ENCODE peak calls at places on chromosomes 12 and 14, in ten cellular contexts. O, T, B, F, X, Q, N, W, J and R are unnamed samples.

GRCh38 chr12:88299567-88300101 is 157.5 kb downstream of the TMTC3 start:
- DNase-seq in O (no peak), T (no peak), B (peak), F (peak), X (peak), Q (no peak), N (peak), W (no peak), J (peak), R (peak)

GRCh38 chr14:100988011-100988410 is 84.5 kb upstream of the RTL1 start:
- DNase-seq in O (no peak), T (no peak), B (no peak), F (no peak), X (no peak), Q (no peak), N (peak), W (no peak), J (peak), R (no peak)

GRCh38 chr14:84655014-84655413 is 874.9 kb upstream of the FLRT2 start:
- DNase-seq in O (no peak), T (no peak), B (no peak), F (no peak), X (no peak), Q (no peak), N (no peak), W (no peak), J (no peak), R (no peak)

GRCh38 chr12:57175428-57176138 is 28.2 kb upstream of the LRP1-AS start:
- DNase-seq in O (peak), T (peak), B (peak), F (peak), X (peak), Q (peak), N (peak), W (no peak), J (peak), R (peak)

GRCh38 chr12:95790912-95791849 is 617 bp upstream of the NTN4 start:
- DNase-seq in O (no peak), T (peak), B (no peak), F (no peak), X (peak), Q (no peak), N (no peak), W (peak), J (peak), R (no peak)

GRCh38 chr14:51283402-51283825 is 43.4 kb downstream of the TMX1 start:
- DNase-seq in O (peak), T (peak), B (peak), F (peak), X (peak), Q (no peak), N (peak), W (peak), J (peak), R (peak)

GRCh38 chr12:40105515-40106201 is at the start of gene SLC2A13:
- DNase-seq in O (peak), T (peak), B (peak), F (peak), X (peak), Q (peak), N (peak), W (peak), J (peak), R (peak)

GRCh38 chr12:95976416-95976832 is 19.7 kb downstream of the HAL start:
- DNase-seq in O (no peak), T (no peak), B (peak), F (no peak), X (peak), Q (no peak), N (no peak), W (no peak), J (peak), R (no peak)

GRCh38 chr12:116141110-116141832 is 136.2 kb downstream of the MED13L start:
- DNase-seq in O (no peak), T (no peak), B (no peak), F (no peak), X (no peak), Q (no peak), N (peak), W (no peak), J (no peak), R (no peak)